ENCODE peak calls at places on chromosomes 12 and 14, in ten cellular contexts. N, W, Y, T, K, G, C, I, R and P are unnamed samples. For H3K9me3, the result is how much of the 10 kb centered on the place peaks cover.

GRCh38 chr12:8993827-8994226 is 4.5 kb downstream of the KLRG1 start:
- DNase-seq in N (no peak), W (no peak), Y (no peak), T (no peak), K (no peak), G (no peak), C (no peak), I (no peak), R (no peak), P (no peak)

GRCh38 chr14:101070540-101071492 is 167.3 kb upstream of the RTL1 start:
- DNase-seq in N (peak), W (no peak), Y (no peak), T (peak), K (peak), G (no peak), C (no peak), I (no peak), R (no peak), P (no peak)

GRCh38 chr12:754871-755562 is 2.6 kb downstream of the WNK1 start:
- DNase-seq in N (no peak), W (peak), Y (no peak), T (no peak), K (peak), G (peak), C (no peak), I (no peak), R (peak), P (peak)

GRCh38 chr14:71322660-71323250 is 415.5 kb downstream of the PCNX1 start:
- DNase-seq in N (no peak), W (peak), Y (no peak), T (no peak), K (peak), G (no peak), C (no peak), I (no peak), R (no peak), P (no peak)

GRCh38 chr12:44155349-44155748 is 319.5 kb downstream of the TMEM117 start:
- DNase-seq in N (no peak), W (no peak), Y (no peak), T (no peak), K (no peak), G (no peak), C (no peak), I (no peak), R (no peak), P (no peak)

GRCh38 chr12:104734541-104735075 is 223.5 kb downstream of the SLC41A2 start:
- DNase-seq in N (no peak), W (no peak), Y (no peak), T (no peak), K (no peak), G (no peak), C (no peak), I (no peak), R (no peak), P (no peak)

GRCh38 chr14:85125331-85125730 is 404.6 kb upstream of the FLRT2 start:
- DNase-seq in N (no peak), W (no peak), Y (no peak), T (no peak), K (no peak), G (no peak), C (no peak), I (no peak), R (no peak), P (no peak)

GRCh38 chr14:52068741-52069616 is at the start of gene NID2:
- DNase-seq in N (peak), W (peak), Y (peak), T (peak), K (peak), G (peak), C (peak), I (no peak), R (peak), P (peak)

GRCh38 chr14:53850714-53851296 is 105.8 kb downstream of the BMP4 start:
- DNase-seq in N (no peak), W (peak), Y (no peak), T (no peak), K (no peak), G (no peak), C (no peak), I (no peak), R (peak), P (peak)

GRCh38 chr12:56348776-56349175 is 10.1 kb downstream of the IL23A start:
- DNase-seq in N (no peak), W (no peak), Y (no peak), T (no peak), K (no peak), G (no peak), C (no peak), I (no peak), R (no peak), P (no peak)

GRCh38 chr12:1222858-1223644 is 232.0 kb downstream of the ERC1 start:
- DNase-seq in N (no peak), W (no peak), Y (no peak), T (no peak), K (no peak), G (no peak), C (no peak), I (no peak), R (no peak), P (no peak)

GRCh38 chr14:61183486-61183885 is 97.7 kb downstream of the TMEM30B start:
- DNase-seq in N (no peak), W (peak), Y (no peak), T (no peak), K (no peak), G (no peak), C (no peak), I (no peak), R (no peak), P (no peak)
- TF ChIP-seq CTCF in N (no peak), W (no peak), Y (no peak), T (no peak), K (no peak), G (no peak), C (no peak), I (no peak), R (no peak), P (no peak)

GRCh38 chr12:39124768-39125167 is 219.4 kb upstream of the CPNE8 start:
- DNase-seq in N (no peak), W (no peak), Y (no peak), T (no peak), K (no peak), G (no peak), C (no peak), I (no peak), R (no peak), P (no peak)

GRCh38 chr12:39125580-39125979 is 220.2 kb upstream of the CPNE8 start:
- DNase-seq in N (no peak), W (peak), Y (no peak), T (no peak), K (no peak), G (no peak), C (no peak), I (no peak), R (no peak), P (no peak)

GRCh38 chr12:39122562-39123204 is 217.3 kb upstream of the CPNE8 start:
- DNase-seq in N (no peak), W (no peak), Y (no peak), T (no peak), K (no peak), G (no peak), C (no peak), I (no peak), R (no peak), P (peak)

GRCh38 chr12:39123580-39123979 is 218.2 kb upstream of the CPNE8 start:
- DNase-seq in N (no peak), W (peak), Y (no peak), T (no peak), K (no peak), G (no peak), C (no peak), I (no peak), R (no peak), P (peak)

DNA sequence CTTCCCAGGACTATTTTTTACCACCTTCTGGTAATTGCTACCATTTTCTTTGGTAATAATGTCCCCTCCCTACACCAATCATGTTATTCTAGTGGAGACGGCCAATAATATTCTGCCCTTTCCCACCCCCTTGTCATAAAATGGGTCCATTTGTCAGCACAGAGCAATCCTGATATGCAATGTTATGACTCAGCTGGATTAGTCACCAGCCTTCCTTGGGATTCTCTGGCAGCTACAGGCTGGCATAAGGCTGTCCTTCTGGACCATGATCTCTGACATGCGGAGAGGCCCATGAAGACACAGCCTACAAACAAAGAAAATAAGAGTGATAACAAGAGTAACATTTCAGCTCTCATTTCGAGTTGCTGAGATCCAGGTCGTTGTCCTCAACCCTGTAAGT is 222.0 kb upstream of the CPNE8 start:
- DNase-seq in N (no peak), W (peak), Y (no peak), T (peak), K (no peak), G (no peak), C (no peak), I (no peak), R (peak), P (peak)
- H3K9me3 ChIP-seq in N (under half), W (under half), Y (under half), T (under half), K (under half), G (under half), C (under half), I (under half), R (under half), P (under half)

DNA sequence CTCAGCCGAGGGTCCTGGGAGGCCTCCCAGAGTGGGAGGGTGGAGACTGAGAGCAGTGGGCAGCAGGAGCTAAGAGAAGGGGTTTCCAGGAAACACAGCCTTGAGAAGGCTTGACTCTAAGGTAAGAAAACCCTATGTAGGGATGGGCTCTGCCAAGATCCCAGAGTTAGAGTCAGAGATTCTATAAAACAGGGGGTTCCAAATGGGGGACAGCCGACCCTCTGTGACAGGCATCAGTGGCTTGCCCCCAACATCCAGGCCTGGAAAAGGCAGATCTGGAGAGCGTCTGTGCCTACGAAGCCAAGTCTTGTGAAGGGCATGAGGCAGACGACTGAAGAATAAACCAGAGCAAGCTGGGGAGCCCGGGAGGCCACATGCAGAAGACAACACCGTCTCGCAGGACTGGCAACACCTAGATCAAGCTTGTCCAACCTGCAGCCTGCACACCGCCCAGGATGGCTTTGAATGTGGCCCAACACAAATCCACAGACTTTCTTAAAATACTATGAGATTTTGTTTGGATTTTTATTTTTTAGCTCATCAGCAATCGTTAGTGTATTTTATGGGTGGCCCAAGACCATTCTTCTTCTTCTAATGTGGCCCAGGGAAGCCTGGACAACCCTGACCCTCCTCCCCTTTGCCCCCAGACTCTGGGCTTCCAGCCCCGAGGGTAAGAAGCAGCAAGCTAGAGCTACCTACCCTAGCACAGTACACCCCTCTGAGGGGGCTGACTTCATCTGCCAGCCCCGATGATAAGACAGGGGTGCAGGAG is 42.1 kb downstream of the PRMT8 start:
- DNase-seq in N (no peak), W (no peak), Y (no peak), T (no peak), K (no peak), G (no peak), C (no peak), I (no peak), R (no peak), P (no peak)
- TF ChIP-seq CTCF in N (no peak), W (no peak), Y (no peak), T (no peak), K (no peak), G (no peak), C (no peak), I (no peak), R (no peak), P (no peak)

DNA sequence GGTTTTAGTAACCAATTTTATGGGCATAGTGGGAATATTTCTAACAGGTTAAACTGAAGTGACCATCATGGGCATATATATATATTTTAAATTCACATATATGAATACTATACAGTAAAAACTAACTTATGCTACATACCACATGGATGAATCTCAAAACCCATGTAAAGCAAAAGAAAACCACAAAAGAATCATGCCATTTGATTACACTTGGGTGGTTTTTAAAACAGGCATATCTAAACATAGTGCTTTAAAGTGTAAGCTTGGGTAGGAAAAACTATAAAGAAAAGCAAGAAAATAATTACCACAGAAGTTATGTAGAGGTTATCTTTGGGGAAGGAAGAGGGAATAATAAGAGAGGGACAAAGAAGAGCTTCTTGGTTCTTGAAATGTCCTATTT is 326.1 kb downstream of the NAV3 start:
- DNase-seq in N (no peak), W (peak), Y (no peak), T (no peak), K (no peak), G (no peak), C (no peak), I (no peak), R (no peak), P (no peak)
- H3K9me3 ChIP-seq in N (under half), W (under half), Y (under half), T (under half), K (under half), G (under half), C (under half), I (under half), R (under half), P (under half)

GRCh38 chr14:76782115-76782884 is 21.0 kb downstream of the VASH1 start:
- DNase-seq in N (no peak), W (no peak), Y (no peak), T (no peak), K (no peak), G (no peak), C (no peak), I (no peak), R (no peak), P (no peak)
- TF ChIP-seq CTCF in N (no peak), W (no peak), Y (no peak), T (no peak), K (no peak), G (no peak), C (no peak), I (no peak), R (no peak), P (no peak)